ENCODE peak calls at places on chromosomes 13 and 19, in ten cellular contexts. F is AG10803, K is breast epithelium, O is SK-N-SH, E is retinal pigment epithelial cell, X is pancreas, B is fibroblast of villous mesenchyme, D is fibroblast of the aortic adventitia, C is fibroblast of pulmonary artery, U is mammary epithelial cell. J is an unnamed sample.

GRCh38 chr13:72290962-72291681 is 424.1 kb upstream of the DACH1 start:
- DNase-seq in O (no peak), X (no peak), B (no peak), C (peak), U (peak), F (peak), E (peak), K (no peak), D (peak), J (peak)

GRCh38 chr19:38304866-38305429 is 897 bp downstream of the C19orf33 start:
- DNase-seq in D (no peak), U (peak), X (peak), E (peak), K (peak), F (no peak), O (peak), B (peak), C (no peak), J (peak)

GRCh38 chr13:28607187-28607955 is 51.6 kb upstream of the POMP start:
- DNase-seq in E (no peak), U (no peak), D (no peak), K (no peak), B (no peak), C (no peak), O (no peak), X (no peak), F (no peak), J (no peak)

GRCh38 chr13:50911051-50911690 is 1.6 kb downstream of the RNASEH2B start:
- DNase-seq in U (peak), C (peak), F (peak), O (peak), E (no peak), D (peak), K (no peak), B (peak), X (no peak), J (peak)

GRCh38 chr13:30119476-30119875 is 187.9 kb downstream of the KATNAL1 start:
- DNase-seq in D (peak), F (peak), X (no peak), C (peak), E (no peak), O (no peak), K (peak), U (peak), B (peak), J (peak)

GRCh38 chr13:35817642-35818576 is 313.3 kb downstream of the DCLK1 start:
- DNase-seq in D (peak), F (peak), C (no peak), E (no peak), O (no peak), B (no peak), U (no peak), K (no peak), X (no peak), J (no peak)

GRCh38 chr13:29993716-29994488 is 143.5 kb upstream of the UBL3 start:
- DNase-seq in E (no peak), B (peak), C (peak), D (peak), X (no peak), U (peak), F (peak), K (no peak), O (no peak), J (no peak)

GRCh38 chr19:802497-802887 is 5.2 kb downstream of the PTBP1 start:
- DNase-seq in X (no peak), D (peak), O (no peak), K (no peak), B (no peak), E (no peak), F (no peak), U (no peak), C (no peak), J (no peak)

GRCh38 chr19:39195755-39196154 is 1.0 kb upstream of the NCCRP1 start:
- DNase-seq in X (no peak), B (no peak), U (no peak), F (no peak), K (no peak), E (no peak), C (no peak), D (no peak), O (no peak), J (no peak)

GRCh38 chr13:75226755-75227435 is 255.1 kb downstream of the TBC1D4 start:
- DNase-seq in C (peak), F (peak), O (no peak), E (peak), D (peak), B (peak), K (no peak), X (no peak), U (peak), J (peak)

GRCh38 chr13:111505175-111505777 is 184.8 kb downstream of the TEX29 start:
- DNase-seq in X (no peak), U (no peak), E (no peak), B (no peak), F (no peak), D (no peak), O (peak), C (no peak), K (no peak), J (peak)

GRCh38 chr13:113412440-113412839 is 40.8 kb downstream of the ADPRHL1 start:
- DNase-seq in E (no peak), X (no peak), K (no peak), O (no peak), F (no peak), B (no peak), U (no peak), D (no peak), C (no peak), J (no peak)

GRCh38 chr13:113413178-113413897 is 40.0 kb downstream of the ADPRHL1 start:
- DNase-seq in B (no peak), X (no peak), F (peak), C (no peak), D (no peak), K (no peak), U (no peak), E (no peak), O (no peak), J (no peak)

GRCh38 chr13:113415032-113415431 is 38.3 kb downstream of the ADPRHL1 start:
- DNase-seq in D (no peak), F (no peak), U (no peak), B (no peak), O (no peak), C (no peak), K (no peak), X (no peak), E (no peak), J (no peak)

GRCh38 chr13:113414335-113414734 is 39.0 kb downstream of the ADPRHL1 start:
- DNase-seq in K (no peak), F (no peak), X (no peak), B (no peak), O (no peak), U (no peak), C (no peak), E (no peak), D (no peak), J (no peak)

DNA sequence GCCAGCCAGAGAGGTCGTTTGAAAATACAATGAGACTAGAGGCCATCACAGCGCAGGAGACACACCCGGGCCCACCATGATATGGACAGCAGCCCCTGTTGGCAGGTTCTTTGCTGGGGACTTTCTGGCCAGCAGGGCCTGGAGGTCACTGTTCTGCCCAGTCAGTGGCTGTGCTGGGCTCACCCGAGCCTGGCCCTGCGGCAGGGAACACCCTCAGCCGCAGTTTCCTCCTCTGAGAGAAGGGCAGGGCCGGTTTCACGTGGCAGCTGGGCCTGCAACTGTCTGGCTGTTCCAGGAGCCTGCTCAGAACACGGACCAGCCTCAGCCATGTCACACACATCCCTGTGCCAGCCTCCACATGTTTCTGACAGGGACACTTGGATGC is 39.4 kb downstream of the ADPRHL1 start:
- DNase-seq in C (no peak), B (peak), E (no peak), U (no peak), O (no peak), X (no peak), K (peak), D (peak), F (peak), J (no peak)
- TF ChIP-seq CTCF in C (no peak), B (no peak), E (no peak), U (no peak), O (no peak), X (no peak), K (no peak), D (no peak), F (no peak), J (no peak)

GRCh38 chr19:11142528-11143171 is 12.9 kb downstream of the SPC24 start:
- DNase-seq in U (peak), O (peak), X (peak), C (peak), B (peak), K (peak), D (peak), F (peak), E (peak), J (peak)
- H3K4me3 ChIP-seq in U (no peak), O (peak), X (no peak), C (peak), B (peak), K (peak), D (peak), F (peak), E (peak), J (peak)

DNA sequence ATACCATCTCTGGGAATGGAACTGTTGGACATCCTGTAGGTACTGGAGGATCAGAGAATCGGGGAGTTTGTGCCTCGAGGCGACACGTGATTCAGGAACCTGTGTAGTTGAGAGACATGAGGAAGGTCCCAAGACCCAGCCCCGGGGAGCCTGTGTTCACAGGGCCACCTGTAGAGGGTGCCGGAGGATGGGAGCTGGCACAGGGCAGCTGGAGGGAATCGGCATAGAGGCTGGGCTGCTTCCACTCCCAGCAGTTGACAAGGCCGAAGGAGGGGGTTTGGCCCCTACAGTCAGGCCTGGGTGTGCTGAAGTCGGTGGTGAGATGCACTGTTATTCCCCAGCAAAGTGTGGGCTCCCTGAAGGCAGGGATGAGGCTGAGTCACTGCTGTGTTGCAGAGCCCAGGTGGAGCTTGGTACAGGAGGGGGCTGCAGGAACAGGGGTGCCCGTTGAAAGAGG is 2.5 kb upstream of the ISYNA1 start:
- DNase-seq in U (no peak), E (no peak), O (peak), X (no peak), C (no peak), B (no peak), F (no peak), K (no peak), D (no peak), J (no peak)
- TF ChIP-seq CTCF in U (peak), E (peak), O (peak), X (no peak), C (peak), B (peak), F (peak), K (no peak), D (no peak), J (peak)

DNA sequence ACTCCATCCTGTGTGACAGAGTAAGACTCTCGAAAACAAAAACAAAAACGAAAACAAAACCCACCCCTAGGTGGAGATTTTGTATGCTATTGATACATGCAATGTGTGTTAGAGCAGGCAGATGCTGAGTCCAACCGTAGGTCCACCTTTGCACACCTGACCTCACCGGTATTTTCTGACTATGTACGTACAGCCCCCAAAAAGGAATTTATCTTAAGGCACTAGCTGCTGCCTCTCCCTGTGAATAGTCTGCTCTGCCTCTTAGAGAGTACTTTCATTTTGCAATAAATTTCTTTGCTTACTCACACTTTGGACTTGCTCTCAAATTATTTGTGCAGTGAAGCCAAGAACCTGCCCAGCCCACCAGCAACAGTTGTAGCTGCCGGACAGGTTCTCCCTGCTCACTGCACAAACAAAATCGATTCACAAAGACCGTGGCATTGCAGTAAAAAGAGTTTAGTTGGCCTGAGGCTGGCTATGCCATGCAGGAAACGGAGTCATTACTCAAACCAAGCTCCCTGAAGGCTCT is 8.2 kb upstream of the ZNF77 start:
- DNase-seq in U (peak), E (no peak), B (no peak), D (peak), K (peak), F (peak), O (no peak), X (no peak), C (no peak), J (no peak)
- H3K4me3 ChIP-seq in U (peak), E (no peak), B (peak), D (peak), K (peak), F (peak), O (no peak), X (no peak), C (no peak), J (no peak)

GRCh38 chr19:34171877-34172660 is at the start of gene LSM14A:
- DNase-seq in E (peak), D (peak), C (peak), K (peak), U (peak), F (peak), X (peak), O (peak), B (peak), J (peak)
- TF ChIP-seq CTCF in E (no peak), D (no peak), C (no peak), K (no peak), U (no peak), F (no peak), X (no peak), O (no peak), B (no peak), J (no peak)

DNA sequence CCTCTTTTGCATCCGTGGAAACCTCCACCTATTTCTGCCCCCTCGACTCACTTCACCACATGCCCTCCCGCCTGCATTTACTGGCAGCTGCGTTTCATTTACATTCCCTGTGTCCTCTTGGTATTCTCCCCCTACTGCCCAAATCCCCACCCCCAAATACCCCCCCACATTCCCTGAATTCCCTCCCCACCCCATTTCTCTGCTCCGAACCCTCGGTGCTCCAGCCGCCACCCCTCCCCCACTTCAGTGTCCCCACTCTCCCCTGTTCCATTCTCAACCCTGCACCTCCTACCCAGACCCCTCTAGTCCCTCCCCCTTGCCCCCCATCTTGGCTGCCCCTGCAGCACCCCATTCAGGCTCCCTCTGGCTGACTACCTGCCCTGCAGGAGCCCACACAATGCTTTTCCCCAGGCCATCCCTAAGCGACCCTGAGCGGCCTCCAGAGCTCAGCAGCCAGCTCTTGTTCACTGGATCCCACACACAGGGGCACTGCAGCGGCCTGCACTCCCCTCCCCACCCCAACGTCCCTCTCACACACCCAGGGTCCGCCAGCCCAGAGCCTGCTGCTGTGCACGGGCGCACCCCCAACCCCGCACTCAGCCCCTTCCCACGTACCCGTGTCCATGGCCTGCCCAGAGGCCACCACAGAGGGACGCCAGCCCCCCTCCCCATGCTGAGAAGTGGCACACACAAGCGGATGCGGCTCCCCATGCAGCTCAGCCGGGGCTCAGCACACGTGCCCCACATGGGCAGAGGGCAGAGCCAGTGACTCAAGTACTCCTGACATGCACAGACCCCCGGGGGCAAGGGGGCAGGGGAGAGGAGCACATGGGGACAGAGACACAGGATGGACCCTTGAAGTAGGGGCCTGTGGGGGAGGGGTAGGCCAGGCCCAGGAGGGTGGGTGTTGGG is 26.3 kb downstream of the SHANK1 start:
- DNase-seq in O (peak), D (no peak), X (no peak), F (no peak), K (no peak), C (no peak), E (no peak), U (no peak), B (no peak), J (no peak)
- H3K4me3 ChIP-seq in O (peak), D (no peak), X (no peak), F (no peak), K (no peak), C (no peak), E (no peak), U (no peak), B (no peak), J (no peak)

GRCh38 chr19:46620267-46620666 is 4.6 kb downstream of the PTGIR start:
- DNase-seq in O (no peak), E (no peak), X (no peak), D (no peak), F (no peak), K (no peak), U (no peak), B (no peak), C (no peak), J (no peak)

GRCh38 chr19:46623915-46624502 is 880 bp downstream of the PTGIR start:
- DNase-seq in O (no peak), U (no peak), K (no peak), X (no peak), E (no peak), D (no peak), B (no peak), C (no peak), F (no peak), J (no peak)

GRCh38 chr19:46622118-46622446 is 2.8 kb downstream of the PTGIR start:
- DNase-seq in C (no peak), F (no peak), O (peak), E (no peak), X (no peak), U (no peak), B (no peak), D (no peak), K (no peak), J (no peak)

GRCh38 chr19:46620716-46621115 is 4.2 kb downstream of the PTGIR start:
- DNase-seq in U (no peak), D (peak), X (no peak), K (no peak), C (peak), B (peak), E (no peak), O (peak), F (peak), J (peak)

GRCh38 chr19:46621191-46622117 is 3.4 kb downstream of the PTGIR start:
- DNase-seq in O (peak), B (peak), K (no peak), X (no peak), F (no peak), E (no peak), D (no peak), U (no peak), C (no peak), J (no peak)
- TF ChIP-seq CTCF in O (peak), B (no peak), K (no peak), X (no peak), F (no peak), E (peak), D (no peak), U (no peak), C (peak), J (no peak)

GRCh38 chr19:18385675-18386542 is at the start of gene GDF15:
- DNase-seq in O (peak), F (peak), B (peak), C (peak), K (no peak), X (peak), D (peak), U (peak), E (no peak), J (peak)
- H3K4me3 ChIP-seq in O (peak), F (peak), B (peak), C (peak), K (peak), X (peak), D (peak), U (peak), E (peak), J (peak)

GRCh38 chr13:89574077-89574476 is 1773.4 kb upstream of the MIR17HG start:
- DNase-seq in F (no peak), K (no peak), O (no peak), C (no peak), U (no peak), E (no peak), D (no peak), X (no peak), B (no peak), J (no peak)

GRCh38 chr13:89571676-89572075 is 1775.8 kb upstream of the MIR17HG start:
- DNase-seq in F (no peak), C (no peak), U (no peak), B (no peak), O (no peak), D (no peak), E (no peak), X (no peak), K (no peak), J (no peak)

GRCh38 chr13:89577301-89577700 is 1770.2 kb upstream of the MIR17HG start:
- DNase-seq in X (no peak), B (no peak), U (no peak), C (no peak), K (no peak), F (no peak), D (no peak), O (no peak), E (no peak), J (no peak)
- TF ChIP-seq CTCF in X (no peak), B (no peak), U (no peak), C (peak), K (no peak), F (no peak), D (no peak), O (no peak), E (no peak), J (no peak)